ENCODE peak calls at places on chromosomes 3 and 15, in ten cellular contexts. R, E, L, V, J, O, K, W, T and B are unnamed samples.

GRCh38 chr15:33284336-33284735 is 26.4 kb upstream of the RYR3 start:
- DNase-seq in R (no peak), E (no peak), L (no peak), V (no peak), J (no peak), O (no peak), K (no peak), W (peak), T (no peak), B (no peak)

GRCh38 chr3:65831733-65832425 is 206.8 kb downstream of the MAGI1 start:
- DNase-seq in R (peak), E (no peak), L (peak), V (peak), J (no peak), O (no peak), K (no peak), W (peak), T (no peak), B (no peak)

GRCh38 chr3:102791641-102792589 is 357.1 kb downstream of the ZPLD1 start:
- DNase-seq in R (no peak), E (no peak), L (no peak), V (no peak), J (no peak), O (no peak), K (no peak), W (no peak), T (no peak), B (no peak)

GRCh38 chr15:39585871-39586301 is 5.0 kb downstream of the THBS1 start:
- DNase-seq in R (no peak), E (no peak), L (no peak), V (no peak), J (no peak), O (no peak), K (no peak), W (no peak), T (no peak), B (no peak)

GRCh38 chr3:23611737-23612295 is 193.9 kb upstream of the UBE2E1 start:
- DNase-seq in R (no peak), E (no peak), L (no peak), V (peak), J (no peak), O (peak), K (no peak), W (peak), T (no peak), B (peak)

GRCh38 chr15:39474657-39475056 is 106.2 kb upstream of the THBS1 start:
- DNase-seq in R (peak), E (no peak), L (no peak), V (no peak), J (no peak), O (no peak), K (no peak), W (no peak), T (no peak), B (no peak)

GRCh38 chr3:57170946-57171345 is 5.8 kb upstream of the IL17RD start:
- DNase-seq in R (no peak), E (no peak), L (no peak), V (no peak), J (no peak), O (no peak), K (no peak), W (no peak), T (no peak), B (no peak)

GRCh38 chr3:186360779-186361178 is 1.3 kb downstream of the DGKG start:
- DNase-seq in R (no peak), E (peak), L (no peak), V (no peak), J (no peak), O (peak), K (peak), W (no peak), T (peak), B (no peak)

GRCh38 chr3:13716540-13717221 is 163.2 kb downstream of the WNT7A start:
- DNase-seq in R (no peak), E (no peak), L (no peak), V (no peak), J (no peak), O (no peak), K (no peak), W (no peak), T (peak), B (no peak)

GRCh38 chr3:24508423-24508839 is 13.8 kb upstream of the THRB start:
- DNase-seq in R (peak), E (no peak), L (no peak), V (peak), J (no peak), O (no peak), K (no peak), W (peak), T (no peak), B (no peak)

GRCh38 chr15:37767841-37768455 is 166.5 kb upstream of the TMCO5A start:
- DNase-seq in R (no peak), E (no peak), L (no peak), V (peak), J (no peak), O (no peak), K (no peak), W (peak), T (no peak), B (no peak)

GRCh38 chr3:190279690-190280089 is 42.6 kb downstream of the CLDN1 start:
- DNase-seq in R (no peak), E (no peak), L (no peak), V (no peak), J (no peak), O (no peak), K (no peak), W (no peak), T (no peak), B (no peak)

GRCh38 chr15:75656813-75657212 is 9.1 kb downstream of the SNX33 start:
- DNase-seq in R (no peak), E (no peak), L (no peak), V (no peak), J (no peak), O (no peak), K (no peak), W (no peak), T (no peak), B (no peak)

GRCh38 chr15:99671926-99672701 is 61.1 kb downstream of the LYSMD4 start:
- DNase-seq in R (no peak), E (no peak), L (no peak), V (peak), J (no peak), O (no peak), K (no peak), W (no peak), T (no peak), B (no peak)

GRCh38 chr15:93228546-93228945 is 139.5 kb upstream of the RGMA start:
- DNase-seq in R (no peak), E (no peak), L (no peak), V (no peak), J (no peak), O (no peak), K (no peak), W (no peak), T (no peak), B (no peak)

GRCh38 chr3:196408565-196409300 is 23.5 kb downstream of the UBXN7 start:
- DNase-seq in R (no peak), E (no peak), L (no peak), V (no peak), J (no peak), O (no peak), K (no peak), W (no peak), T (no peak), B (no peak)

GRCh38 chr3:123301331-123302184 is 99.8 kb downstream of the SEC22A start:
- DNase-seq in R (no peak), E (no peak), L (no peak), V (no peak), J (no peak), O (no peak), K (no peak), W (no peak), T (no peak), B (no peak)

GRCh38 chr15:50865515-50866370 is 42.7 kb upstream of the AP4E1 start:
- DNase-seq in R (no peak), E (no peak), L (no peak), V (no peak), J (no peak), O (no peak), K (no peak), W (no peak), T (no peak), B (no peak)

GRCh38 chr3:43001094-43001553 is 22.0 kb downstream of the GASK1A start:
- DNase-seq in R (no peak), E (no peak), L (no peak), V (peak), J (no peak), O (no peak), K (no peak), W (peak), T (no peak), B (no peak)

GRCh38 chr3:184295771-184296170 is 3.3 kb upstream of the PSMD2 start:
- DNase-seq in R (no peak), E (no peak), L (no peak), V (no peak), J (no peak), O (no peak), K (no peak), W (no peak), T (no peak), B (no peak)

GRCh38 chr15:68372291-68372811 is 59.6 kb downstream of the ITGA11 start:
- DNase-seq in R (peak), E (peak), L (no peak), V (peak), J (no peak), O (peak), K (no peak), W (peak), T (peak), B (no peak)

GRCh38 chr15:98292442-98293240 is 332.1 kb downstream of the ARRDC4 start:
- DNase-seq in R (peak), E (peak), L (peak), V (peak), J (no peak), O (peak), K (no peak), W (peak), T (peak), B (peak)

GRCh38 chr15:29530966-29531365 is 261.3 kb upstream of the NSMCE3 start:
- DNase-seq in R (no peak), E (no peak), L (no peak), V (no peak), J (no peak), O (no peak), K (no peak), W (no peak), T (no peak), B (no peak)

GRCh38 chr3:133459400-133459799 is 59.5 kb downstream of the BFSP2 start:
- DNase-seq in R (no peak), E (no peak), L (no peak), V (no peak), J (no peak), O (no peak), K (peak), W (no peak), T (no peak), B (no peak)

GRCh38 chr3:47542614-47543173 is 29.2 kb upstream of the ELP6 start:
- DNase-seq in R (no peak), E (no peak), L (no peak), V (peak), J (no peak), O (no peak), K (no peak), W (no peak), T (no peak), B (peak)

GRCh38 chr15:90871097-90871715 is 2.8 kb downstream of the FURIN start:
- DNase-seq in R (peak), E (peak), L (no peak), V (no peak), J (no peak), O (peak), K (no peak), W (peak), T (no peak), B (peak)

GRCh38 chr3:48798998-48799397 is 48.7 kb downstream of the PRKAR2A start:
- DNase-seq in R (no peak), E (no peak), L (no peak), V (peak), J (no peak), O (no peak), K (no peak), W (peak), T (no peak), B (no peak)

GRCh38 chr3:197137741-197138140 is 108.1 kb upstream of the MELTF start:
- DNase-seq in R (no peak), E (no peak), L (no peak), V (no peak), J (no peak), O (no peak), K (no peak), W (peak), T (no peak), B (no peak)

GRCh38 chr3:135922903-135923250 is 42.7 kb upstream of the PPP2R3A start:
- DNase-seq in R (no peak), E (no peak), L (peak), V (no peak), J (no peak), O (peak), K (no peak), W (no peak), T (no peak), B (no peak)

GRCh38 chr15:96264801-96265515 is 65.5 kb upstream of the NR2F2 start:
- DNase-seq in R (no peak), E (no peak), L (peak), V (peak), J (no peak), O (peak), K (no peak), W (peak), T (no peak), B (no peak)

GRCh38 chr15:48046813-48047483 is 73.8 kb upstream of the SLC24A5 start:
- DNase-seq in R (no peak), E (no peak), L (no peak), V (no peak), J (no peak), O (no peak), K (no peak), W (no peak), T (no peak), B (no peak)

GRCh38 chr3:62159693-62160092 is 213.7 kb downstream of the FEZF2 start:
- DNase-seq in R (no peak), E (no peak), L (no peak), V (peak), J (no peak), O (no peak), K (no peak), W (peak), T (no peak), B (no peak)

GRCh38 chr3:126752303-126753190 is 48.5 kb downstream of the CHCHD6 start:
- DNase-seq in R (peak), E (peak), L (peak), V (peak), J (peak), O (peak), K (peak), W (peak), T (peak), B (peak)

GRCh38 chr3:71646971-71647370 is 63.4 kb upstream of the FOXP1 start:
- DNase-seq in R (no peak), E (no peak), L (no peak), V (no peak), J (no peak), O (peak), K (no peak), W (no peak), T (no peak), B (no peak)

GRCh38 chr15:96058103-96058851 is 272.2 kb upstream of the NR2F2 start:
- DNase-seq in R (no peak), E (no peak), L (no peak), V (no peak), J (no peak), O (no peak), K (no peak), W (peak), T (no peak), B (no peak)

GRCh38 chr3:11363732-11364131 is 91.5 kb downstream of the ATG7 start:
- DNase-seq in R (no peak), E (no peak), L (no peak), V (no peak), J (no peak), O (no peak), K (no peak), W (no peak), T (no peak), B (no peak)

GRCh38 chr3:177731644-177732268 is 534.5 kb upstream of the TBL1XR1 start:
- DNase-seq in R (peak), E (no peak), L (no peak), V (peak), J (no peak), O (no peak), K (no peak), W (peak), T (no peak), B (no peak)

GRCh38 chr15:38538328-38539007 is 26.1 kb downstream of the RASGRP1 start:
- DNase-seq in R (no peak), E (no peak), L (no peak), V (no peak), J (no peak), O (no peak), K (no peak), W (no peak), T (no peak), B (no peak)

GRCh38 chr3:25103391-25103790 is 324.7 kb upstream of the RARB start:
- DNase-seq in R (no peak), E (no peak), L (no peak), V (no peak), J (no peak), O (no peak), K (no peak), W (no peak), T (no peak), B (no peak)

GRCh38 chr3:37991823-37992222 is 1.2 kb downstream of the VILL start:
- DNase-seq in R (no peak), E (no peak), L (no peak), V (no peak), J (no peak), O (no peak), K (no peak), W (no peak), T (no peak), B (no peak)